ENCODE peak calls at places on chromosomes 13 and 19, in eight cellular contexts. M is stimulated activated CD4-positive, alpha-beta T cell treated with anti-CD3 and anti-CD28 coated beads, Interleukin-1b, Interleukin-23, amount 100 ng/mL, for 1 hour; Y is GDM1; F is retina; S is dorsolateral prefrontal cortex; R is GM03348; T is activated CD4-positive, alpha-beta T cell treated with anti-CD3 and anti-CD28 coated beads for 48 hours; E is NCI-H1092. V is an unnamed sample.

GRCh38 chr19:12880551-12881171 is 588 bp downstream of the DNASE2 start:
- DNase-seq in M (no peak), Y (no peak), F (peak), S (no peak), R (peak), T (peak), E (no peak), V (no peak)

GRCh38 chr13:76293346-76293745 is 592.9 kb downstream of the KCTD12 start:
- DNase-seq in M (no peak), Y (no peak), F (no peak), S (no peak), R (peak), T (no peak), E (no peak), V (no peak)

GRCh38 chr19:34232566-34233481 is 21.5 kb upstream of the GARRE1 start:
- DNase-seq in M (no peak), Y (no peak), F (no peak), S (peak), R (peak), T (peak), E (no peak), V (peak)

GRCh38 chr13:93925976-93926375 is 553.5 kb downstream of the DCT start:
- DNase-seq in M (no peak), Y (no peak), F (no peak), S (no peak), R (no peak), T (no peak), E (no peak), V (no peak)

GRCh38 chr19:2729943-2730818 is 9.0 kb upstream of the DIRAS1 start:
- DNase-seq in M (no peak), Y (no peak), F (no peak), S (no peak), R (no peak), T (no peak), E (no peak), V (no peak)

GRCh38 chr19:517721-518136 is 10.4 kb downstream of the TPGS1 start:
- DNase-seq in M (no peak), Y (no peak), F (no peak), S (no peak), R (no peak), T (no peak), E (no peak), V (no peak)

GRCh38 chr13:39263033-39263432 is 224.8 kb downstream of the NHLRC3 start:
- DNase-seq in M (no peak), Y (peak), F (peak), S (peak), R (peak), T (peak), E (peak), V (peak)

GRCh38 chr13:43153436-43154082 is 130.2 kb downstream of the DNAJC15 start:
- DNase-seq in M (no peak), Y (no peak), F (no peak), S (no peak), R (no peak), T (no peak), E (no peak), V (no peak)

GRCh38 chr13:46655727-46656180 is 102.8 kb downstream of the LRCH1 start:
- DNase-seq in M (no peak), Y (no peak), F (no peak), S (no peak), R (peak), T (no peak), E (no peak), V (peak)

GRCh38 chr13:34347784-34348573 is 530.0 kb downstream of the RFC3 start:
- DNase-seq in M (no peak), Y (no peak), F (no peak), S (no peak), R (no peak), T (no peak), E (no peak), V (no peak)

GRCh38 chr13:114129649-114130062 is 2.8 kb downstream of the RASA3 start:
- DNase-seq in M (no peak), Y (peak), F (no peak), S (no peak), R (no peak), T (peak), E (no peak), V (no peak)

GRCh38 chr13:43057653-43058317 is 34.4 kb downstream of the DNAJC15 start:
- DNase-seq in M (no peak), Y (no peak), F (no peak), S (no peak), R (no peak), T (peak), E (no peak), V (no peak)

GRCh38 chr13:114072421-114072820 is 60.0 kb downstream of the RASA3 start:
- DNase-seq in M (no peak), Y (no peak), F (peak), S (peak), R (no peak), T (no peak), E (no peak), V (no peak)

GRCh38 chr13:20400774-20401173 is 124.9 kb downstream of the CRYL1 start:
- DNase-seq in M (no peak), Y (peak), F (no peak), S (no peak), R (peak), T (no peak), E (no peak), V (peak)

GRCh38 chr19:41887711-41888382 is 4.9 kb downstream of the ARHGEF1 start:
- DNase-seq in M (peak), Y (no peak), F (no peak), S (peak), R (no peak), T (peak), E (no peak), V (no peak)

GRCh38 chr13:20125129-20125782 is 35.6 kb downstream of the GJA3 start:
- DNase-seq in M (no peak), Y (no peak), F (no peak), S (no peak), R (peak), T (no peak), E (no peak), V (peak)

GRCh38 chr13:97588993-97589392 is 155.0 kb downstream of the RAP2A start:
- DNase-seq in M (no peak), Y (no peak), F (no peak), S (no peak), R (no peak), T (no peak), E (no peak), V (no peak)

GRCh38 chr13:95222733-95223018 is 78.6 kb downstream of the ABCC4 start:
- DNase-seq in M (no peak), Y (no peak), F (no peak), S (no peak), R (no peak), T (no peak), E (no peak), V (no peak)

GRCh38 chr19:40580619-40581018 is 3.9 kb downstream of the SHKBP1 start:
- DNase-seq in M (no peak), Y (no peak), F (no peak), S (no peak), R (no peak), T (no peak), E (no peak), V (no peak)

GRCh38 chr13:103403148-103403740 is 337.0 kb upstream of the SLC10A2 start:
- DNase-seq in M (no peak), Y (no peak), F (no peak), S (no peak), R (no peak), T (no peak), E (no peak), V (no peak)

GRCh38 chr19:46906221-46906620 is 45.4 kb downstream of the ARHGAP35 start:
- DNase-seq in M (no peak), Y (no peak), F (no peak), S (no peak), R (no peak), T (no peak), E (no peak), V (no peak)